ENCODE peak calls at places on chromosomes 4 and X, in six cellular contexts. One of them, this sample, is unnamed.

GRCh38 chrX:9312922-9313867 is 151.7 kb upstream of the TBL1X start:
- DNase-seq in ascending aorta: no peak
- DNase-seq in pancreas: peak; percentile 40
- DNase-seq in CD4-positive, CD25-positive, alpha-beta regulatory T cell: peak; percentile 65
- DNase-seq in prostate gland: no peak
- DNase-seq in transverse colon: peak; percentile 67
- DNase-seq in this sample: peak; percentile 76

GRCh38 chrX:38313190-38313589 is 14.1 kb downstream of the RPGR start:
- DNase-seq in ascending aorta: no peak
- DNase-seq in pancreas: no peak
- DNase-seq in CD4-positive, CD25-positive, alpha-beta regulatory T cell: no peak
- DNase-seq in prostate gland: no peak
- DNase-seq in transverse colon: no peak
- DNase-seq in this sample: no peak

GRCh38 chr4:52780627-52781354 is 29.6 kb upstream of the ERVMER34-1 start:
- DNase-seq in ascending aorta: no peak
- DNase-seq in pancreas: no peak
- DNase-seq in CD4-positive, CD25-positive, alpha-beta regulatory T cell: no peak
- DNase-seq in prostate gland: no peak
- DNase-seq in transverse colon: no peak
- DNase-seq in this sample: no peak

GRCh38 chr4:163651761-163652160 is 157.3 kb downstream of the TMA16 start:
- DNase-seq in ascending aorta: no peak
- DNase-seq in pancreas: no peak
- DNase-seq in CD4-positive, CD25-positive, alpha-beta regulatory T cell: no peak
- DNase-seq in prostate gland: no peak
- DNase-seq in transverse colon: no peak
- DNase-seq in this sample: peak; percentile 13

GRCh38 chrX:16828126-16828908 is 41.8 kb downstream of the RBBP7 start:
- DNase-seq in ascending aorta: no peak
- DNase-seq in pancreas: no peak
- DNase-seq in CD4-positive, CD25-positive, alpha-beta regulatory T cell: no peak
- DNase-seq in prostate gland: peak; percentile 26
- DNase-seq in transverse colon: peak; percentile 13
- DNase-seq in this sample: peak; percentile 66

GRCh38 chrX:13646154-13646549 is 6.8 kb upstream of the TCEANC start:
- DNase-seq in ascending aorta: no peak
- DNase-seq in pancreas: peak; percentile 60
- DNase-seq in CD4-positive, CD25-positive, alpha-beta regulatory T cell: peak; percentile 16
- DNase-seq in prostate gland: peak; percentile 23
- DNase-seq in transverse colon: peak; percentile 66
- DNase-seq in this sample: peak; percentile 70

GRCh38 chr4:61572160-61572559 is 372.0 kb downstream of the ADGRL3 start:
- DNase-seq in ascending aorta: no peak
- DNase-seq in pancreas: no peak
- DNase-seq in CD4-positive, CD25-positive, alpha-beta regulatory T cell: no peak
- DNase-seq in prostate gland: no peak
- DNase-seq in transverse colon: no peak
- DNase-seq in this sample: no peak

GRCh38 chrX:153499876-153500275 is 5.1 kb downstream of the BGN start:
- DNase-seq in ascending aorta: no peak
- DNase-seq in pancreas: no peak
- DNase-seq in CD4-positive, CD25-positive, alpha-beta regulatory T cell: no peak
- DNase-seq in prostate gland: no peak
- DNase-seq in transverse colon: no peak
- DNase-seq in this sample: no peak

GRCh38 chrX:39416547-39417262 is 615.4 kb downstream of the MID1IP1 start:
- DNase-seq in ascending aorta: no peak
- DNase-seq in pancreas: no peak
- DNase-seq in CD4-positive, CD25-positive, alpha-beta regulatory T cell: no peak
- DNase-seq in prostate gland: no peak
- DNase-seq in transverse colon: no peak
- DNase-seq in this sample: no peak

GRCh38 chr4:183242291-183242690 is 77.8 kb downstream of the CLDN22 start:
- DNase-seq in ascending aorta: no peak
- DNase-seq in pancreas: no peak
- DNase-seq in CD4-positive, CD25-positive, alpha-beta regulatory T cell: no peak
- DNase-seq in prostate gland: no peak
- DNase-seq in transverse colon: no peak
- DNase-seq in this sample: no peak

GRCh38 chrX:103120748-103121147 is 27.8 kb upstream of the NXF3 start:
- DNase-seq in ascending aorta: no peak
- DNase-seq in pancreas: no peak
- DNase-seq in CD4-positive, CD25-positive, alpha-beta regulatory T cell: no peak
- DNase-seq in prostate gland: no peak
- DNase-seq in transverse colon: no peak
- DNase-seq in this sample: no peak

GRCh38 chr4:180665481-180665880 is 1577.7 kb upstream of the TENM3 start:
- DNase-seq in ascending aorta: no peak
- DNase-seq in pancreas: no peak
- DNase-seq in CD4-positive, CD25-positive, alpha-beta regulatory T cell: no peak
- DNase-seq in prostate gland: no peak
- DNase-seq in transverse colon: no peak
- DNase-seq in this sample: no peak
- H3K4me1 ChIP-seq in ascending aorta: no peaks in the 10 kb centered on the region
- H3K4me1 ChIP-seq in pancreas: no peaks in the 10 kb centered on the region
- H3K4me1 ChIP-seq in CD4-positive, CD25-positive, alpha-beta regulatory T cell: no peaks in the 10 kb centered on the region
- H3K4me1 ChIP-seq in prostate gland: no peaks in the 10 kb centered on the region
- H3K4me1 ChIP-seq in transverse colon: no peaks in the 10 kb centered on the region
- H3K4me1 ChIP-seq in this sample: peaks cover 12% of the 10 kb centered on the region

GRCh38 chr4:151314509-151314908 is 10.9 kb downstream of the SH3D19 start:
- DNase-seq in ascending aorta: no peak
- DNase-seq in pancreas: no peak
- DNase-seq in CD4-positive, CD25-positive, alpha-beta regulatory T cell: no peak
- DNase-seq in prostate gland: no peak
- DNase-seq in transverse colon: no peak
- DNase-seq in this sample: no peak

GRCh38 chr4:151318310-151319006 is 6.9 kb downstream of the SH3D19 start:
- DNase-seq in ascending aorta: no peak
- DNase-seq in pancreas: no peak
- DNase-seq in CD4-positive, CD25-positive, alpha-beta regulatory T cell: no peak
- DNase-seq in prostate gland: no peak
- DNase-seq in transverse colon: no peak
- DNase-seq in this sample: no peak

GRCh38 chr4:151313306-151314028 is 11.9 kb downstream of the SH3D19 start:
- DNase-seq in ascending aorta: no peak
- DNase-seq in pancreas: no peak
- DNase-seq in CD4-positive, CD25-positive, alpha-beta regulatory T cell: no peak
- DNase-seq in prostate gland: no peak
- DNase-seq in transverse colon: peak; percentile 20
- DNase-seq in this sample: no peak

GRCh38 chr4:151316645-151317044 is 8.8 kb downstream of the SH3D19 start:
- DNase-seq in ascending aorta: no peak
- DNase-seq in pancreas: no peak
- DNase-seq in CD4-positive, CD25-positive, alpha-beta regulatory T cell: no peak
- DNase-seq in prostate gland: no peak
- DNase-seq in transverse colon: peak; percentile 33
- DNase-seq in this sample: no peak

GRCh38 chr4:151315212-151315886 is 10.1 kb downstream of the SH3D19 start:
- DNase-seq in ascending aorta: no peak
- DNase-seq in pancreas: no peak
- DNase-seq in CD4-positive, CD25-positive, alpha-beta regulatory T cell: no peak
- DNase-seq in prostate gland: no peak
- DNase-seq in transverse colon: no peak
- DNase-seq in this sample: no peak
- H3K4me1 ChIP-seq in ascending aorta: no peaks in the 10 kb centered on the region
- H3K4me1 ChIP-seq in pancreas: no peaks in the 10 kb centered on the region
- H3K4me1 ChIP-seq in CD4-positive, CD25-positive, alpha-beta regulatory T cell: no peaks in the 10 kb centered on the region
- H3K4me1 ChIP-seq in prostate gland: no peaks in the 10 kb centered on the region
- H3K4me1 ChIP-seq in transverse colon: peaks cover 32% of the 10 kb centered on the region
- H3K4me1 ChIP-seq in this sample: peaks cover 26% of the 10 kb centered on the region

GRCh38 chr4:10099521-10100325 is 16.9 kb downstream of the WDR1 start:
- DNase-seq in ascending aorta: no peak
- DNase-seq in pancreas: no peak
- DNase-seq in CD4-positive, CD25-positive, alpha-beta regulatory T cell: peak; percentile 28
- DNase-seq in prostate gland: no peak
- DNase-seq in transverse colon: no peak
- DNase-seq in this sample: no peak
- H3K4me1 ChIP-seq in ascending aorta: peaks cover 53% of the 10 kb centered on the region
- H3K4me1 ChIP-seq in pancreas: no peaks in the 10 kb centered on the region
- H3K4me1 ChIP-seq in CD4-positive, CD25-positive, alpha-beta regulatory T cell: peaks cover 94% of the 10 kb centered on the region
- H3K4me1 ChIP-seq in prostate gland: peaks cover 6% of the 10 kb centered on the region
- H3K4me1 ChIP-seq in transverse colon: peaks cover 81% of the 10 kb centered on the region
- H3K4me1 ChIP-seq in this sample: peaks cover 27% of the 10 kb centered on the region

DNA sequence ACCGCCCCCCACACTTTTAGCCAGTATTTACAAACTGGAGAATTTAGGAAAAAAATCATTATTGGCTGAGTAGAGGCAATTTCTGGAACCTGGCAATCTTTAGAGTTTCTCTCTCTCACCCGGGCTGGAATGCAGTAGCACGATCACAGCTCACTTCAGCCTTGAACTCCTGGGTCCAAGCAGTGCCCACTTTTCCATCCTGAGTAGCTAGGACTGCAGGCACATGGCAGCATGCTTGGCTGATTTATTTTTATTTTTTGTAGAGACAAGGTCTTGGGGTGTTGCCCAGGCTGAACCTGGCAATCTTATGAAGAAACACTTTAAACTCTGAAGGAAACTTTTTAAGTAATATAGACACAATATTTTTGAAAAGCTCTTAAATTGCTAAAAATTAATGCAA is 120.1 kb downstream of the AFF1 start:
- DNase-seq in ascending aorta: no peak
- DNase-seq in pancreas: no peak
- DNase-seq in CD4-positive, CD25-positive, alpha-beta regulatory T cell: no peak
- DNase-seq in prostate gland: no peak
- DNase-seq in transverse colon: no peak
- DNase-seq in this sample: peak; percentile 79
- H3K4me1 ChIP-seq in ascending aorta: peaks cover 16% of the 10 kb centered on the region
- H3K4me1 ChIP-seq in pancreas: peaks cover 44% of the 10 kb centered on the region
- H3K4me1 ChIP-seq in CD4-positive, CD25-positive, alpha-beta regulatory T cell: peaks cover 5% of the 10 kb centered on the region
- H3K4me1 ChIP-seq in prostate gland: peaks cover 19% of the 10 kb centered on the region
- H3K4me1 ChIP-seq in transverse colon: peaks cover 63% of the 10 kb centered on the region
- H3K4me1 ChIP-seq in this sample: peaks cover 89% of the 10 kb centered on the region

GRCh38 chr4:173415885-173416658 is 17.2 kb upstream of the SCRG1 start:
- DNase-seq in ascending aorta: peak; percentile 58
- DNase-seq in pancreas: no peak
- DNase-seq in CD4-positive, CD25-positive, alpha-beta regulatory T cell: no peak
- DNase-seq in prostate gland: no peak
- DNase-seq in transverse colon: peak; percentile 24
- DNase-seq in this sample: peak; percentile 58

GRCh38 chr4:173418636-173419035 is 19.7 kb upstream of the SCRG1 start:
- DNase-seq in ascending aorta: no peak
- DNase-seq in pancreas: no peak
- DNase-seq in CD4-positive, CD25-positive, alpha-beta regulatory T cell: no peak
- DNase-seq in prostate gland: no peak
- DNase-seq in transverse colon: no peak
- DNase-seq in this sample: no peak

GRCh38 chr4:173415092-173415491 is 16.2 kb upstream of the SCRG1 start:
- DNase-seq in ascending aorta: no peak
- DNase-seq in pancreas: no peak
- DNase-seq in CD4-positive, CD25-positive, alpha-beta regulatory T cell: no peak
- DNase-seq in prostate gland: no peak
- DNase-seq in transverse colon: no peak
- DNase-seq in this sample: no peak

GRCh38 chr4:173420324-173420752 is 21.4 kb upstream of the SCRG1 start:
- DNase-seq in ascending aorta: no peak
- DNase-seq in pancreas: no peak
- DNase-seq in CD4-positive, CD25-positive, alpha-beta regulatory T cell: peak; percentile 12
- DNase-seq in prostate gland: no peak
- DNase-seq in transverse colon: no peak
- DNase-seq in this sample: no peak

DNA sequence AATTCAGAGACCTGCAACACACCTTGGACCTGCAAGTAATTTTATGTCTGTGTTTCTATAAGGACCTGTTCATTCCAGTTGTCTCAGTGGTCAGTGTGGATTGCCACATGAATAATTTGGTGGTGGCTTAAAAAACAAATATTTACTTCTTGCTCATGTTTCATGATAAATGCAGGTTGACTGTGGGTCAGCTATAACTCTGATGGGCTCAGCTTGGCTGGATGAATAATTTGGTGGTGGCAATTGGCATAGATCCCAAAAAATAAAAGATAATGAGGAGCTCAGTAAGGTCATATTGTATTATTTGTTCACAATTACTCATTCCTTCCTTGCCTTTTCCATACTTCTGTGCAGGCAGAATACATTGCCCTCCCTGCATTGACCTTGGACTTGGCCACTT is 18.9 kb upstream of the SCRG1 start:
- DNase-seq in ascending aorta: no peak
- DNase-seq in pancreas: no peak
- DNase-seq in CD4-positive, CD25-positive, alpha-beta regulatory T cell: no peak
- DNase-seq in prostate gland: no peak
- DNase-seq in transverse colon: no peak
- DNase-seq in this sample: no peak
- H3K4me1 ChIP-seq in ascending aorta: no peaks in the 10 kb centered on the region
- H3K4me1 ChIP-seq in pancreas: no peaks in the 10 kb centered on the region
- H3K4me1 ChIP-seq in CD4-positive, CD25-positive, alpha-beta regulatory T cell: no peaks in the 10 kb centered on the region
- H3K4me1 ChIP-seq in prostate gland: no peaks in the 10 kb centered on the region
- H3K4me1 ChIP-seq in transverse colon: no peaks in the 10 kb centered on the region
- H3K4me1 ChIP-seq in this sample: no peaks in the 10 kb centered on the region

DNA sequence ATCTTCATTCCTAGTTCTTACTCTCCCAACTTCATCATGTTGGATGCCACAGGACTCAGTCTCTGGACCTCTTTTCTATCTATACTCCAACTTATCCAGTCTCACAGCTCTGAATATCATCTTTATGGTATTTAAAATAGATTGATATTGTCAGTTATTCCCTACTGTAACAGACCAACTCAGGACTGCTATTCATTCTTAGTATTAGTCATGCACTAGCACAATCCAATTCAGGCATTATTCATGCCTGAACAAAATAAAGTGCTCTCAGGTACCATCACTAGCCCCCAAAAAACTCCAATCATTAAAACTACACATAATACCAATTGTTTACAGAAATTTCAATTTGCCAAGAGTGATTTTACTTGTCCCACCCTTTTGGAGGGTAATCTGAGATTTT is 37.7 kb downstream of the FRYL start:
- DNase-seq in ascending aorta: no peak
- DNase-seq in pancreas: no peak
- DNase-seq in CD4-positive, CD25-positive, alpha-beta regulatory T cell: no peak
- DNase-seq in prostate gland: no peak
- DNase-seq in transverse colon: no peak
- DNase-seq in this sample: no peak
- H3K4me1 ChIP-seq in ascending aorta: no peaks in the 10 kb centered on the region
- H3K4me1 ChIP-seq in pancreas: no peaks in the 10 kb centered on the region
- H3K4me1 ChIP-seq in CD4-positive, CD25-positive, alpha-beta regulatory T cell: peaks cover 37% of the 10 kb centered on the region
- H3K4me1 ChIP-seq in prostate gland: no peaks in the 10 kb centered on the region
- H3K4me1 ChIP-seq in transverse colon: peaks cover 4% of the 10 kb centered on the region
- H3K4me1 ChIP-seq in this sample: peaks cover 11% of the 10 kb centered on the region

DNA sequence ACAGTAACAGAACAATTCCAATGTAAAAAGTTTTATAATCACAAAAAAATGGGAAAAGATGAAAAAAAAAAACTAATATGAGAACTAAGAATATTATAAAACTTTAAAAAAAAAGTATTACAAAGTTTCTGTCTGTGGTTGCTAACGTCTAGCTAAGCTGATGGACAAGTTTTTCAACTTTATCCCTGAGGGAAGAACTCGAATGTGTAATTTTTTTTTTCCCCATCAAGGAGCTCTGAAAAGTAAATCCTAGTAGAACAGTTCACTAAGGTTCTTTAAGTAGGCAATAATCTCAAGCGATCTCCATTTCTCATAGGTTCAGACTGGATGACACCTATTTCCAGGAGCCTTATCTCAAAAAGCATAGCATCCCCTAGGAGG is 14.2 kb downstream of the ADGRA3 start:
- DNase-seq in ascending aorta: no peak
- DNase-seq in pancreas: no peak
- DNase-seq in CD4-positive, CD25-positive, alpha-beta regulatory T cell: no peak
- DNase-seq in prostate gland: no peak
- DNase-seq in transverse colon: no peak
- DNase-seq in this sample: no peak
- H3K4me1 ChIP-seq in ascending aorta: no peaks in the 10 kb centered on the region
- H3K4me1 ChIP-seq in pancreas: peaks cover 16% of the 10 kb centered on the region
- H3K4me1 ChIP-seq in CD4-positive, CD25-positive, alpha-beta regulatory T cell: no peaks in the 10 kb centered on the region
- H3K4me1 ChIP-seq in prostate gland: no peaks in the 10 kb centered on the region
- H3K4me1 ChIP-seq in transverse colon: peaks cover 22% of the 10 kb centered on the region
- H3K4me1 ChIP-seq in this sample: peaks cover 9% of the 10 kb centered on the region

GRCh38 chr4:176261018-176261417 is 8.0 kb downstream of the ASB5 start:
- DNase-seq in ascending aorta: no peak
- DNase-seq in pancreas: no peak
- DNase-seq in CD4-positive, CD25-positive, alpha-beta regulatory T cell: no peak
- DNase-seq in prostate gland: no peak
- DNase-seq in transverse colon: no peak
- DNase-seq in this sample: no peak
- H3K4me1 ChIP-seq in ascending aorta: no peaks in the 10 kb centered on the region
- H3K4me1 ChIP-seq in pancreas: no peaks in the 10 kb centered on the region
- H3K4me1 ChIP-seq in CD4-positive, CD25-positive, alpha-beta regulatory T cell: no peaks in the 10 kb centered on the region
- H3K4me1 ChIP-seq in prostate gland: no peaks in the 10 kb centered on the region
- H3K4me1 ChIP-seq in transverse colon: no peaks in the 10 kb centered on the region
- H3K4me1 ChIP-seq in this sample: no peaks in the 10 kb centered on the region

This sample was measured in adrenal gland.